ENCODE peak calls at places on chromosome 22, in six cellular contexts. C is sigmoid colon; J is HEK293T; R is CD8-positive, alpha-beta T cell; T is activated CD4-positive, CD25-positive, alpha-beta regulatory T cell; U is LoVo. I is an unnamed sample.

GRCh38 chr22:38305481-38306448 is 11.5 kb downstream of the CSNK1E start:
- DNase-seq in J (no peak), C (no peak), U (no peak), T (no peak), R (peak; percentile 42), I (peak; percentile 39)

GRCh38 chr22:20566420-20567260 is 59.2 kb downstream of the MED15 start:
- DNase-seq in C (peak; percentile 78), U (no peak), R (peak; percentile 85), T (no peak), J (no peak), I (peak; percentile 70)

GRCh38 chr22:39209756-39210155 is 35.0 kb downstream of the PDGFB start:
- DNase-seq in J (no peak), U (no peak), T (no peak), C (peak; percentile 48), R (no peak), I (no peak)

GRCh38 chr22:20946080-20946986 is 20.7 kb upstream of the AIFM3 start:
- DNase-seq in J (no peak), U (no peak), C (peak; percentile 20), R (no peak), T (no peak), I (no peak)

GRCh38 chr22:26800858-26801257 is 143.5 kb downstream of the MIAT start:
- DNase-seq in C (no peak), J (no peak), R (no peak), U (no peak), T (no peak), I (no peak)

GRCh38 chr22:44454113-44454769 is 43.8 kb downstream of the RTL6 start:
- DNase-seq in J (no peak), R (no peak), C (no peak), T (no peak), U (no peak), I (no peak)

GRCh38 chr22:35728639-35729308 is 11.1 kb downstream of the APOL5 start:
- DNase-seq in R (no peak), T (no peak), J (no peak), U (no peak), C (no peak), I (no peak)

GRCh38 chr22:39958916-39959639 is 1.1 kb upstream of the TMA7B start:
- DNase-seq in J (no peak), U (no peak), R (no peak), T (no peak), C (no peak), I (no peak)

GRCh38 chr22:21837184-21837979 is 30.1 kb downstream of the MAPK1 start:
- DNase-seq in R (no peak), U (peak; percentile 6), T (no peak), C (no peak), J (peak; percentile 39), I (no peak)

GRCh38 chr22:27699676-27700075 is 101.9 kb downstream of the MN1 start:
- DNase-seq in T (no peak), C (no peak), U (no peak), J (no peak), R (no peak), I (no peak)

GRCh38 chr22:19527861-19528417 is 3.7 kb upstream of the CLDN5 start:
- DNase-seq in T (no peak), R (no peak), U (no peak), J (peak; percentile 9), C (no peak), I (no peak)

GRCh38 chr22:23248583-23248982 is 68.3 kb downstream of the BCR start:
- DNase-seq in U (no peak), C (no peak), J (peak; percentile 50), R (no peak), T (no peak), I (no peak)

GRCh38 chr22:30371981-30372380 is 15.2 kb downstream of the CCDC157 start:
- DNase-seq in T (no peak), R (no peak), C (no peak), J (no peak), U (no peak), I (no peak)

GRCh38 chr22:25700996-25701815 is 40.8 kb upstream of the MYO18B start:
- DNase-seq in J (no peak), U (no peak), C (no peak), R (no peak), T (no peak), I (no peak)

GRCh38 chr22:23773247-23774113 is 831 bp downstream of the MMP11 start:
- DNase-seq in C (no peak), R (no peak), T (no peak), J (no peak), U (no peak), I (no peak)

GRCh38 chr22:17829691-17830040 is 55.4 kb upstream of the BID start:
- DNase-seq in C (no peak), T (no peak), U (no peak), J (no peak), R (no peak), I (no peak)